ENCODE peak calls at places on chromosomes 3 and 15, in five cellular contexts. J is Ammon's horn; L is stimulated activated CD4-positive, alpha-beta T cell treated with anti-CD3 and anti-CD28 coated beads, Interleukin-4, amount 100 ng/mL, for 4 hours; T is left ventricle myocardium inferior; M is T-helper 9 cell. H is an unnamed sample.

GRCh38 chr3:167480748-167481147 is 6.9 kb upstream of the SERPINI2 start:
- DNase-seq in J (no peak), L (no peak), T (no peak), M (no peak), H (no peak)

GRCh38 chr3:127485396-127486170 is 105.0 kb downstream of the TPRA1 start:
- DNase-seq in J (no peak), L (no peak), T (no peak), M (no peak), H (no peak)

GRCh38 chr3:196650740-196651311 is 11.3 kb downstream of the NRROS start:
- DNase-seq in J (peak; percentile 36), L (no peak), T (peak; percentile 30), M (no peak), H (no peak)

GRCh38 chr3:108008106-108008505 is 82.7 kb downstream of the CD47 start:
- DNase-seq in J (no peak), L (no peak), T (no peak), M (no peak), H (no peak)

GRCh38 chr15:85312925-85313324 is 67.5 kb upstream of the AKAP13 start:
- DNase-seq in J (no peak), L (no peak), T (no peak), M (no peak), H (no peak)

GRCh38 chr3:8239718-8240698 is 261.6 kb upstream of the LMCD1 start:
- DNase-seq in J (peak; percentile 78), L (peak; percentile 2), T (no peak), M (peak; percentile 10), H (peak; percentile 23)

GRCh38 chr3:172125963-172126403 is 86.6 kb downstream of the FNDC3B start:
- DNase-seq in J (peak; percentile 44), L (no peak), T (peak; percentile 68), M (no peak), H (no peak)

GRCh38 chr3:77303943-77304778 is 264.3 kb downstream of the ROBO2 start:
- DNase-seq in J (no peak), L (no peak), T (no peak), M (no peak), H (no peak)

GRCh38 chr15:72939855-72940631 is 112.2 kb upstream of the NEO1 start:
- DNase-seq in J (peak; percentile 50), L (no peak), T (no peak), M (no peak), H (peak; percentile 32)

GRCh38 chr3:8775602-8776001 is 6.2 kb upstream of the OXTR start:
- DNase-seq in J (no peak), L (no peak), T (no peak), M (no peak), H (no peak)

GRCh38 chr15:66057089-66057488 is 187.8 kb downstream of the RAB11A start:
- DNase-seq in J (no peak), L (no peak), T (no peak), M (no peak), H (no peak)

GRCh38 chr3:66830301-66830700 is 167.8 kb upstream of the KBTBD8 start:
- DNase-seq in J (no peak), L (no peak), T (no peak), M (no peak), H (no peak)

GRCh38 chr3:47005212-47006144 is 26.0 kb downstream of the NBEAL2 start:
- DNase-seq in J (no peak), L (no peak), T (no peak), M (no peak), H (no peak)

GRCh38 chr15:71792521-71792920 is 17.8 kb upstream of the NR2E3 start:
- DNase-seq in J (no peak), L (no peak), T (no peak), M (no peak), H (no peak)

GRCh38 chr15:63599401-63600000 is 2.3 kb downstream of the FBXL22 start:
- DNase-seq in J (peak; percentile 80), L (peak; percentile 35), T (peak; percentile 64), M (peak; percentile 22), H (peak; percentile 69)

GRCh38 chr3:124615896-124616543 is 114.2 kb upstream of the UMPS start:
- DNase-seq in J (no peak), L (no peak), T (peak; percentile 64), M (no peak), H (no peak)

GRCh38 chr3:114789803-114790202 is 357.3 kb downstream of the ZBTB20 start:
- DNase-seq in J (no peak), L (no peak), T (no peak), M (no peak), H (no peak)

GRCh38 chr15:54681578-54681977 is 515.2 kb downstream of the RSL24D1 start:
- DNase-seq in J (no peak), L (no peak), T (no peak), M (no peak), H (no peak)

GRCh38 chr3:23840521-23840920 is 34.8 kb downstream of the UBE2E1 start:
- DNase-seq in J (no peak), L (no peak), T (no peak), M (no peak), H (no peak)

GRCh38 chr3:45988100-45988761 is 7.4 kb downstream of the FYCO1 start:
- DNase-seq in J (no peak), L (no peak), T (no peak), M (no peak), H (no peak)

GRCh38 chr3:71345429-71346027 is 238.0 kb downstream of the FOXP1 start:
- DNase-seq in J (no peak), L (no peak), T (no peak), M (no peak), H (no peak)

GRCh38 chr3:101065962-101066361 is 72.7 kb upstream of the ABI3BP start:
- DNase-seq in J (no peak), L (no peak), T (no peak), M (no peak), H (no peak)

GRCh38 chr15:29337156-29337959 is 67.7 kb upstream of the NSMCE3 start:
- DNase-seq in J (no peak), L (no peak), T (no peak), M (no peak), H (no peak)

GRCh38 chr3:15983232-15983631 is 185.5 kb upstream of the ANKRD28 start:
- DNase-seq in J (no peak), L (no peak), T (no peak), M (no peak), H (no peak)

GRCh38 chr3:45100998-45101407 is 45.2 kb downstream of the CDCP1 start:
- DNase-seq in J (no peak), L (no peak), T (no peak), M (no peak), H (no peak)

GRCh38 chr3:171574556-171575240 is 114.5 kb upstream of the TNIK start:
- DNase-seq in J (no peak), L (no peak), T (no peak), M (no peak), H (no peak)

GRCh38 chr3:140424211-140424610 is 253.7 kb upstream of the TRIM42 start:
- DNase-seq in J (no peak), L (no peak), T (no peak), M (no peak), H (no peak)